ENCODE peak calls at places on chromosomes 12 and 14, in six cellular contexts. One of them, this sample, is unnamed.

GRCh38 chr12:123329799-123330198 is 34.8 kb downstream of the SBNO1 start:
- DNase-seq in BJ: no peak
- DNase-seq in body of pancreas: no peak
- DNase-seq in progenitor cell of endocrine pancreas: no peak
- DNase-seq in lower lobe of right lung: no peak
- DNase-seq in B cell: no peak
- DNase-seq in this sample: no peak

GRCh38 chr14:52917732-52918131 is 33.1 kb downstream of the FERMT2 start:
- DNase-seq in BJ: no peak
- DNase-seq in body of pancreas: no peak
- DNase-seq in progenitor cell of endocrine pancreas: no peak
- DNase-seq in lower lobe of right lung: no peak
- DNase-seq in B cell: no peak
- DNase-seq in this sample: no peak

GRCh38 chr12:68306564-68306963 is 25.6 kb downstream of the MDM1 start:
- DNase-seq in BJ: no peak
- DNase-seq in body of pancreas: no peak
- DNase-seq in progenitor cell of endocrine pancreas: no peak
- DNase-seq in lower lobe of right lung: no peak
- DNase-seq in B cell: no peak
- DNase-seq in this sample: no peak

GRCh38 chr12:17992002-17992656 is 97.9 kb downstream of the RERGL start:
- DNase-seq in BJ: no peak
- DNase-seq in body of pancreas: peak
- DNase-seq in progenitor cell of endocrine pancreas: peak
- DNase-seq in lower lobe of right lung: no peak
- DNase-seq in B cell: no peak
- DNase-seq in this sample: peak

GRCh38 chr14:46279327-46279726 is 372.3 kb downstream of the RPL10L start:
- DNase-seq in BJ: no peak
- DNase-seq in body of pancreas: no peak
- DNase-seq in progenitor cell of endocrine pancreas: no peak
- DNase-seq in lower lobe of right lung: no peak
- DNase-seq in B cell: no peak
- DNase-seq in this sample: no peak

GRCh38 chr14:88554458-88555286 is at the start of gene PTPN21:
- DNase-seq in BJ: no peak
- DNase-seq in body of pancreas: peak
- DNase-seq in progenitor cell of endocrine pancreas: peak
- DNase-seq in lower lobe of right lung: peak
- DNase-seq in B cell: peak
- DNase-seq in this sample: peak

GRCh38 chr12:49020441-49020840 is 1.9 kb upstream of the PRKAG1 start:
- DNase-seq in BJ: no peak
- DNase-seq in body of pancreas: no peak
- DNase-seq in progenitor cell of endocrine pancreas: no peak
- DNase-seq in lower lobe of right lung: no peak
- DNase-seq in B cell: peak
- DNase-seq in this sample: no peak

GRCh38 chr12:107359382-107359781 is 266.0 kb upstream of the CRY1 start:
- DNase-seq in BJ: no peak
- DNase-seq in body of pancreas: no peak
- DNase-seq in progenitor cell of endocrine pancreas: no peak
- DNase-seq in lower lobe of right lung: no peak
- DNase-seq in B cell: no peak
- DNase-seq in this sample: no peak

GRCh38 chr12:93002278-93003054 is 73.4 kb upstream of the EEA1 start:
- DNase-seq in BJ: peak
- DNase-seq in body of pancreas: no peak
- DNase-seq in progenitor cell of endocrine pancreas: no peak
- DNase-seq in lower lobe of right lung: no peak
- DNase-seq in B cell: no peak
- DNase-seq in this sample: no peak

GRCh38 chr12:132593938-132594358 is 16.4 kb downstream of the LRCOL1 start:
- DNase-seq in BJ: peak
- DNase-seq in body of pancreas: peak
- DNase-seq in progenitor cell of endocrine pancreas: peak
- DNase-seq in lower lobe of right lung: peak
- DNase-seq in B cell: no peak
- DNase-seq in this sample: peak

GRCh38 chr12:45601390-45601789 is 128.1 kb upstream of the ARID2 start:
- DNase-seq in BJ: no peak
- DNase-seq in body of pancreas: no peak
- DNase-seq in progenitor cell of endocrine pancreas: no peak
- DNase-seq in lower lobe of right lung: no peak
- DNase-seq in B cell: no peak
- DNase-seq in this sample: no peak

GRCh38 chr14:36973806-36974442 is 198.5 kb downstream of the SLC25A21 start:
- DNase-seq in BJ: peak
- DNase-seq in body of pancreas: no peak
- DNase-seq in progenitor cell of endocrine pancreas: no peak
- DNase-seq in lower lobe of right lung: no peak
- DNase-seq in B cell: no peak
- DNase-seq in this sample: no peak

GRCh38 chr14:71086571-71086970 is 179.3 kb downstream of the PCNX1 start:
- DNase-seq in BJ: no peak
- DNase-seq in body of pancreas: no peak
- DNase-seq in progenitor cell of endocrine pancreas: no peak
- DNase-seq in lower lobe of right lung: no peak
- DNase-seq in B cell: no peak
- DNase-seq in this sample: no peak

GRCh38 chr14:58626441-58626840 is 11.3 kb upstream of the DACT1 start:
- DNase-seq in BJ: peak
- DNase-seq in body of pancreas: no peak
- DNase-seq in progenitor cell of endocrine pancreas: no peak
- DNase-seq in lower lobe of right lung: no peak
- DNase-seq in B cell: no peak
- DNase-seq in this sample: no peak

GRCh38 chr12:121576851-121577391 is 3.9 kb downstream of the KDM2B start:
- DNase-seq in BJ: peak
- DNase-seq in body of pancreas: no peak
- DNase-seq in progenitor cell of endocrine pancreas: no peak
- DNase-seq in lower lobe of right lung: no peak
- DNase-seq in B cell: no peak
- DNase-seq in this sample: no peak

GRCh38 chr12:93571360-93571853 is 1.1 kb upstream of the SOCS2 start:
- DNase-seq in BJ: no peak
- DNase-seq in body of pancreas: peak
- DNase-seq in progenitor cell of endocrine pancreas: peak
- DNase-seq in lower lobe of right lung: peak
- DNase-seq in B cell: peak
- DNase-seq in this sample: peak

GRCh38 chr14:98822917-98823316 is 449.1 kb downstream of the BCL11B start:
- DNase-seq in BJ: no peak
- DNase-seq in body of pancreas: no peak
- DNase-seq in progenitor cell of endocrine pancreas: no peak
- DNase-seq in lower lobe of right lung: no peak
- DNase-seq in B cell: no peak
- DNase-seq in this sample: peak

GRCh38 chr14:78403278-78403815 is 233.2 kb downstream of the NRXN3 start:
- DNase-seq in BJ: no peak
- DNase-seq in body of pancreas: no peak
- DNase-seq in progenitor cell of endocrine pancreas: no peak
- DNase-seq in lower lobe of right lung: no peak
- DNase-seq in B cell: no peak
- DNase-seq in this sample: no peak

GRCh38 chr12:108514973-108515814 is at the start of gene FICD:
- DNase-seq in BJ: peak
- DNase-seq in body of pancreas: peak
- DNase-seq in progenitor cell of endocrine pancreas: peak
- DNase-seq in lower lobe of right lung: peak
- DNase-seq in B cell: peak
- DNase-seq in this sample: peak

GRCh38 chr12:115322275-115322674 is 638.3 kb upstream of the TBX3 start:
- DNase-seq in BJ: no peak
- DNase-seq in body of pancreas: no peak
- DNase-seq in progenitor cell of endocrine pancreas: no peak
- DNase-seq in lower lobe of right lung: no peak
- DNase-seq in B cell: no peak
- DNase-seq in this sample: no peak

GRCh38 chr12:89245090-89245489 is 107.2 kb downstream of the DUSP6 start:
- DNase-seq in BJ: no peak
- DNase-seq in body of pancreas: no peak
- DNase-seq in progenitor cell of endocrine pancreas: no peak
- DNase-seq in lower lobe of right lung: no peak
- DNase-seq in B cell: no peak
- DNase-seq in this sample: no peak

GRCh38 chr14:50340945-50341344 is 28.8 kb downstream of the DMAC2L start:
- DNase-seq in BJ: no peak
- DNase-seq in body of pancreas: no peak
- DNase-seq in progenitor cell of endocrine pancreas: no peak
- DNase-seq in lower lobe of right lung: no peak
- DNase-seq in B cell: no peak
- DNase-seq in this sample: no peak

GRCh38 chr14:50344116-50344775 is 32.1 kb downstream of the DMAC2L start:
- DNase-seq in BJ: no peak
- DNase-seq in body of pancreas: no peak
- DNase-seq in progenitor cell of endocrine pancreas: no peak
- DNase-seq in lower lobe of right lung: no peak
- DNase-seq in B cell: no peak
- DNase-seq in this sample: no peak

GRCh38 chr14:50340045-50340444 is 27.9 kb downstream of the DMAC2L start:
- DNase-seq in BJ: no peak
- DNase-seq in body of pancreas: no peak
- DNase-seq in progenitor cell of endocrine pancreas: no peak
- DNase-seq in lower lobe of right lung: no peak
- DNase-seq in B cell: no peak
- DNase-seq in this sample: no peak

GRCh38 chr14:50343424-50343823 is 31.3 kb downstream of the DMAC2L start:
- DNase-seq in BJ: no peak
- DNase-seq in body of pancreas: no peak
- DNase-seq in progenitor cell of endocrine pancreas: no peak
- DNase-seq in lower lobe of right lung: no peak
- DNase-seq in B cell: no peak
- DNase-seq in this sample: no peak

DNA sequence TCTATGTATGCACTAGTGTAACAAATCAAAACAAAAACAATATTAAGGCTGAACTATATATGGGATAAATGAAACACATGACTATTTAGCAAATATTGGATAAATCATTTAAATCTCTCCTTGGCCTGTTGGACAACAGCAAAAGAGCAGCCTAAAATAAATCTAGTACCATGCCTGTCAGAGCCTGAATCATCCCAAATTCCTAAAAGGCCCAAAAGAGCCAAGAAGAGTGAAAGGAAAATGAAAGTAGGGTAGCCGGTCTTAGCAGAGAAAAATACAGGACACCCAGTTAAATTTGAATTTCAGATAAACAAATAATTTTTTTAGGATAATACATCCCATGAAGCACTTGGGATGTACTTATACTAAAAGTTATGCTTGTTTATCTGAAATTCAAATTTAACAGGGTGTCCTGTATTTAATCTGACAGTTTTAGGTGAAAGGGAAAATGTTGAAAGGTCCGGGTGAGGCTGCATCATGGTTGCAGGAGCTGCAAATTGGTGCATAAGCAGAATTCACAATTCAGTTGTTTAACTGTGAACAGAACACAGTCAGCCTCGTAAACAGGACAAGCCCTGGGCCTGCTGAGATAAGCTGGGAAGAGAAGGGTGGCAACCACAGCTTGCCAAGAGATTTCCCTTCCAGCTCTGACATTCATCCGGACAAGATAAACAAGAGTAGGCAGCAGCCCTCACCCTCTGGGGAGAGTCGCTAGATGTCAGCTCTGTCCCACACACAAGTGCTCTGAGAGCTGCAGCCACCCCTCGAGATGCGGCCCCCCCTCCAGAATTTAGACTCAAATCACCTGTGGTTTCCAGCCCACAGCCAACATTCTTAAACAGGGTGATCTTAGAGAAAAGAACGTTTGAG is 30.3 kb downstream of the DMAC2L start:
- DNase-seq in BJ: peak
- DNase-seq in body of pancreas: peak
- DNase-seq in progenitor cell of endocrine pancreas: no peak
- DNase-seq in lower lobe of right lung: peak
- DNase-seq in B cell: peak
- DNase-seq in this sample: no peak
- TF ChIP-seq CTCF in BJ: peak
- TF ChIP-seq CTCF in body of pancreas: peak
- TF ChIP-seq CTCF in progenitor cell of endocrine pancreas: no peak
- TF ChIP-seq CTCF in lower lobe of right lung: peak
- TF ChIP-seq CTCF in B cell: peak
- TF ChIP-seq CTCF in this sample: no peak

GRCh38 chr12:58306266-58306995 is 365.1 kb downstream of the ATP23 start:
- DNase-seq in BJ: no peak
- DNase-seq in body of pancreas: no peak
- DNase-seq in progenitor cell of endocrine pancreas: no peak
- DNase-seq in lower lobe of right lung: no peak
- DNase-seq in B cell: no peak
- DNase-seq in this sample: no peak

GRCh38 chr12:58313091-58313855 is 371.9 kb downstream of the ATP23 start:
- DNase-seq in BJ: peak
- DNase-seq in body of pancreas: no peak
- DNase-seq in progenitor cell of endocrine pancreas: no peak
- DNase-seq in lower lobe of right lung: no peak
- DNase-seq in B cell: no peak
- DNase-seq in this sample: no peak

GRCh38 chr12:58310828-58311273 is 369.5 kb downstream of the ATP23 start:
- DNase-seq in BJ: peak
- DNase-seq in body of pancreas: no peak
- DNase-seq in progenitor cell of endocrine pancreas: no peak
- DNase-seq in lower lobe of right lung: no peak
- DNase-seq in B cell: no peak
- DNase-seq in this sample: peak

GRCh38 chr12:58309806-58310205 is 368.4 kb downstream of the ATP23 start:
- DNase-seq in BJ: no peak
- DNase-seq in body of pancreas: no peak
- DNase-seq in progenitor cell of endocrine pancreas: no peak
- DNase-seq in lower lobe of right lung: no peak
- DNase-seq in B cell: no peak
- DNase-seq in this sample: no peak

GRCh38 chr12:58310368-58310767 is 369.0 kb downstream of the ATP23 start:
- DNase-seq in BJ: peak
- DNase-seq in body of pancreas: no peak
- DNase-seq in progenitor cell of endocrine pancreas: no peak
- DNase-seq in lower lobe of right lung: no peak
- DNase-seq in B cell: no peak
- DNase-seq in this sample: no peak
- TF ChIP-seq CTCF in BJ: peak
- TF ChIP-seq CTCF in body of pancreas: no peak
- TF ChIP-seq CTCF in progenitor cell of endocrine pancreas: no peak
- TF ChIP-seq CTCF in lower lobe of right lung: no peak
- TF ChIP-seq CTCF in B cell: no peak
- TF ChIP-seq CTCF in this sample: no peak

DNA sequence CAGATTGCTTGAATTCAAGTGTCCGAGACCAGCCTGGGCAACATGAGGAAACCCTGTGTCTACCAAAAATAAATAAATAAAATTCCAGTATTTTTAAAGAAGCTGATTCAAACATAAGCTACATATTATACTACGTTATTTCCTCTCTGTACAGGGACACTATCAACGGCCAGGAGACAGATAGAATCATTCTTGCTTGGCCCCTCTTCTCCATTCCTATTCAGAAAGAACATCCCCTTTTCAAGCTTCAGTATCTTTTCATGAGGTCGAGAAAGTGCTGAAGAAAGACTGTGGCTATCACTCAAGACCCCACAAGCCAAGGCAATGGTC is 314 bp upstream of the DHRS7 start:
- DNase-seq in BJ: no peak
- DNase-seq in body of pancreas: no peak
- DNase-seq in progenitor cell of endocrine pancreas: no peak
- DNase-seq in lower lobe of right lung: no peak
- DNase-seq in B cell: peak
- DNase-seq in this sample: no peak
- TF ChIP-seq CTCF in BJ: peak
- TF ChIP-seq CTCF in body of pancreas: no peak
- TF ChIP-seq CTCF in progenitor cell of endocrine pancreas: no peak
- TF ChIP-seq CTCF in lower lobe of right lung: no peak
- TF ChIP-seq CTCF in B cell: no peak
- TF ChIP-seq CTCF in this sample: no peak

GRCh38 chr12:8771072-8771471 is 51.3 kb upstream of the A2ML1 start:
- DNase-seq in BJ: no peak
- DNase-seq in body of pancreas: no peak
- DNase-seq in progenitor cell of endocrine pancreas: no peak
- DNase-seq in lower lobe of right lung: no peak
- DNase-seq in B cell: no peak
- DNase-seq in this sample: no peak
- TF ChIP-seq CTCF in BJ: peak
- TF ChIP-seq CTCF in body of pancreas: no peak
- TF ChIP-seq CTCF in progenitor cell of endocrine pancreas: peak
- TF ChIP-seq CTCF in lower lobe of right lung: no peak
- TF ChIP-seq CTCF in B cell: no peak
- TF ChIP-seq CTCF in this sample: no peak

This sample was measured in Calu3.